ENCODE peak calls at places on chromosomes 12 and 14, in nine cellular contexts. I is AG10803; C is MCF 10A; A is left ventricle myocardium superior; R is activated naive CD8-positive, alpha-beta T cell treated with anti-CD3 and anti-CD28 coated beads for 36 hours; E is activated CD8-positive, alpha-beta memory T cell treated with anti-CD3 and anti-CD28 coated beads, Interleukin-2, amount 10 ng/mL, durations not matched to agents 7 days and 5 days; M is activated naive CD4-positive, alpha-beta T cell treated with Interleukin-2 at 50 U/mL for 16 hours; F is head of caudate nucleus; V is B cell. W is an unnamed sample.

GRCh38 chr12:99553461-99553860 is 94.1 kb upstream of the GARIN6 start:
- DNase-seq in I (no peak), C (no peak), A (no peak), R (no peak), E (no peak), M (no peak), F (no peak), V (no peak), W (no peak)

GRCh38 chr12:124553862-124554428 is 13.5 kb downstream of the NCOR2 start:
- DNase-seq in I (no peak), C (no peak), A (no peak), R (no peak), E (no peak), M (no peak), F (no peak), V (no peak), W (no peak)

GRCh38 chr14:80427101-80427500 is 215.8 kb upstream of the DIO2 start:
- DNase-seq in I (peak), C (peak), A (no peak), R (no peak), E (no peak), M (no peak), F (no peak), V (no peak), W (no peak)

GRCh38 chr12:124695861-124696260 is 128.4 kb upstream of the NCOR2 start:
- DNase-seq in I (no peak), C (no peak), A (peak), R (no peak), E (no peak), M (no peak), F (no peak), V (no peak), W (no peak)

GRCh38 chr12:106187155-106187789 is 48.5 kb upstream of the NUAK1 start:
- DNase-seq in I (no peak), C (no peak), A (no peak), R (no peak), E (no peak), M (no peak), F (no peak), V (no peak), W (no peak)

GRCh38 chr12:121576851-121577391 is 3.9 kb downstream of the KDM2B start:
- DNase-seq in I (peak), C (no peak), A (no peak), R (no peak), E (no peak), M (no peak), F (no peak), V (no peak), W (no peak)

GRCh38 chr14:97692084-97692483 is 894.9 kb downstream of the VRK1 start:
- DNase-seq in I (no peak), C (no peak), A (no peak), R (no peak), E (no peak), M (no peak), F (no peak), V (no peak), W (no peak)

GRCh38 chr12:27319394-27319793 is 13.2 kb upstream of the BMAL2 start:
- DNase-seq in I (peak), C (peak), A (no peak), R (no peak), E (no peak), M (no peak), F (no peak), V (no peak), W (no peak)

GRCh38 chr12:32450363-32450762 is 51.0 kb downstream of the FGD4 start:
- DNase-seq in I (no peak), C (no peak), A (no peak), R (no peak), E (no peak), M (no peak), F (no peak), V (no peak), W (no peak)

GRCh38 chr12:46920503-46920902 is 94.7 kb upstream of the SLC38A4 start:
- DNase-seq in I (no peak), C (no peak), A (no peak), R (no peak), E (no peak), M (no peak), F (no peak), V (peak), W (no peak)

GRCh38 chr12:87266305-87266704 is 762.9 kb downstream of the C12orf50 start:
- DNase-seq in I (no peak), C (no peak), A (no peak), R (no peak), E (no peak), M (no peak), F (no peak), V (no peak), W (no peak)

GRCh38 chr14:73726025-73726961 is 12.1 kb upstream of the PNMA1 start:
- DNase-seq in I (no peak), C (no peak), A (no peak), R (no peak), E (no peak), M (no peak), F (no peak), V (no peak), W (no peak)

GRCh38 chr14:23183479-23183878 is at the start of gene SLC7A8:
- DNase-seq in I (no peak), C (no peak), A (peak), R (peak), E (no peak), M (peak), F (peak), V (peak), W (peak)

GRCh38 chr12:56518570-56518969 is 3.0 kb upstream of the RBMS2 start:
- DNase-seq in I (peak), C (peak), A (no peak), R (no peak), E (no peak), M (no peak), F (no peak), V (no peak), W (no peak)

GRCh38 chr14:51014625-51015024 is 70.3 kb upstream of the PYGL start:
- DNase-seq in I (no peak), C (peak), A (no peak), R (no peak), E (no peak), M (no peak), F (no peak), V (no peak), W (no peak)

GRCh38 chr12:124651508-124652273 is 84.3 kb upstream of the NCOR2 start:
- DNase-seq in I (no peak), C (no peak), A (no peak), R (no peak), E (no peak), M (no peak), F (no peak), V (no peak), W (peak)

GRCh38 chr14:23078692-23079116 is 16.2 kb downstream of the ACIN1 start:
- DNase-seq in I (peak), C (peak), A (no peak), R (no peak), E (no peak), M (no peak), F (no peak), V (no peak), W (peak)

GRCh38 chr12:62843714-62844113 is 91.2 kb downstream of the PPM1H start:
- DNase-seq in I (no peak), C (no peak), A (no peak), R (no peak), E (no peak), M (no peak), F (no peak), V (no peak), W (no peak)

GRCh38 chr14:77005559-77005958 is 22.9 kb downstream of the IRF2BPL start:
- DNase-seq in I (no peak), C (no peak), A (no peak), R (no peak), E (no peak), M (no peak), F (no peak), V (no peak), W (no peak)

GRCh38 chr14:85310491-85311272 is 219.3 kb upstream of the FLRT2 start:
- DNase-seq in I (no peak), C (no peak), A (no peak), R (no peak), E (no peak), M (no peak), F (no peak), V (no peak), W (no peak)

GRCh38 chr12:47818701-47819543 is 781 bp downstream of the HDAC7 start:
- DNase-seq in I (peak), C (peak), A (peak), R (peak), E (peak), M (peak), F (peak), V (peak), W (peak)

GRCh38 chr12:1629338-1630080 is 478 bp downstream of the WNT5B start:
- DNase-seq in I (no peak), C (no peak), A (peak), R (no peak), E (no peak), M (peak), F (no peak), V (no peak), W (no peak)

GRCh38 chr14:82270286-82270685 is 736.6 kb upstream of the SEL1L start:
- DNase-seq in I (no peak), C (no peak), A (no peak), R (no peak), E (no peak), M (no peak), F (no peak), V (no peak), W (no peak)

GRCh38 chr12:109925185-109925835 is 25.2 kb downstream of the TCHP start:
- DNase-seq in I (no peak), C (no peak), A (no peak), R (no peak), E (no peak), M (no peak), F (no peak), V (no peak), W (no peak)

GRCh38 chr14:68137704-68138619 is 318.4 kb downstream of the RAD51B start:
- DNase-seq in I (peak), C (peak), A (no peak), R (peak), E (no peak), M (no peak), F (peak), V (no peak), W (peak)

GRCh38 chr14:73248294-73248868 is 11.1 kb downstream of the PAPLN start:
- DNase-seq in I (no peak), C (no peak), A (peak), R (no peak), E (peak), M (no peak), F (no peak), V (no peak), W (no peak)

GRCh38 chr12:63978519-63978918 is 134.0 kb downstream of the SRGAP1 start:
- DNase-seq in I (peak), C (peak), A (no peak), R (no peak), E (no peak), M (no peak), F (no peak), V (no peak), W (no peak)

GRCh38 chr14:58572092-58572853 is 65.5 kb upstream of the DACT1 start:
- DNase-seq in I (peak), C (no peak), A (no peak), R (peak), E (no peak), M (peak), F (no peak), V (no peak), W (no peak)

GRCh38 chr14:75310295-75311059 is 31.8 kb downstream of the FOS start:
- DNase-seq in I (peak), C (peak), A (peak), R (no peak), E (no peak), M (no peak), F (peak), V (no peak), W (peak)

GRCh38 chr14:101111620-101112290 is 208.2 kb upstream of the RTL1 start:
- DNase-seq in I (no peak), C (no peak), A (no peak), R (no peak), E (peak), M (no peak), F (no peak), V (no peak), W (no peak)

GRCh38 chr12:10147714-10148403 is 17.9 kb upstream of the CLEC7A start:
- DNase-seq in I (peak), C (no peak), A (no peak), R (no peak), E (no peak), M (no peak), F (no peak), V (no peak), W (no peak)

GRCh38 chr12:47110706-47111391 is 31.1 kb upstream of the AMIGO2 start:
- DNase-seq in I (no peak), C (no peak), A (no peak), R (no peak), E (no peak), M (no peak), F (no peak), V (no peak), W (no peak)

GRCh38 chr14:51224551-51224950 is 15.5 kb upstream of the TMX1 start:
- DNase-seq in I (peak), C (no peak), A (no peak), R (no peak), E (no peak), M (no peak), F (peak), V (no peak), W (no peak)